ENCODE peak calls at places on chromosomes 3 and 15, in ten cellular contexts. N, J, F, E, C, H, S, T, V and U are unnamed samples.

GRCh38 chr3:12345141-12345561 is 56.3 kb downstream of the PPARG start:
- DNase-seq in N (no peak), V (no peak), F (no peak), E (no peak), C (no peak), T (no peak), J (peak), S (no peak), H (no peak), U (peak)

GRCh38 chr3:97810779-97811390 is 10.9 kb upstream of the CRYBG3 start:
- DNase-seq in C (no peak), E (no peak), T (no peak), J (no peak), V (no peak), H (no peak), F (no peak), S (no peak), N (no peak), U (no peak)

GRCh38 chr15:59632714-59633113 is 21.1 kb downstream of the GCNT3 start:
- DNase-seq in V (no peak), N (no peak), J (peak), E (peak), T (no peak), F (no peak), C (no peak), H (no peak), S (peak), U (no peak)

GRCh38 chr3:87503901-87504498 is 227.6 kb upstream of the POU1F1 start:
- DNase-seq in J (peak), T (no peak), H (no peak), S (peak), V (peak), F (peak), N (peak), C (no peak), E (peak), U (peak)

GRCh38 chr3:88991496-88991895 is 115.9 kb upstream of the EPHA3 start:
- DNase-seq in C (no peak), S (no peak), V (no peak), T (no peak), F (no peak), E (no peak), H (no peak), N (no peak), J (no peak), U (no peak)

GRCh38 chr3:28703858-28704257 is 355.2 kb upstream of the AZI2 start:
- DNase-seq in E (no peak), N (no peak), J (no peak), C (no peak), H (no peak), S (no peak), V (no peak), F (no peak), T (no peak), U (no peak)

GRCh38 chr3:188294823-188295487 is 141.0 kb downstream of the LPP start:
- DNase-seq in H (no peak), E (no peak), C (no peak), S (no peak), F (no peak), T (no peak), N (no peak), J (peak), V (no peak), U (peak)

GRCh38 chr3:159866201-159866746 is 122.4 kb upstream of the IL12A start:
- DNase-seq in F (no peak), N (no peak), V (no peak), E (no peak), J (no peak), S (no peak), H (no peak), C (no peak), T (no peak), U (no peak)

GRCh38 chr3:165518346-165518745 is 318.9 kb downstream of the BCHE start:
- DNase-seq in H (no peak), N (no peak), V (no peak), E (no peak), J (no peak), T (no peak), F (no peak), S (peak), C (no peak), U (no peak)

GRCh38 chr3:141782386-141782932 is 19.3 kb downstream of the GRK7 start:
- DNase-seq in F (no peak), H (peak), N (no peak), C (no peak), E (no peak), S (no peak), V (no peak), T (no peak), J (no peak), U (no peak)

GRCh38 chr3:44988073-44988472 is 12.0 kb downstream of the EXOSC7 start:
- DNase-seq in S (no peak), T (no peak), N (no peak), F (no peak), C (no peak), J (peak), V (no peak), H (no peak), E (no peak), U (no peak)

GRCh38 chr15:64681424-64682024 is 93.9 kb downstream of the RBPMS2 start:
- DNase-seq in J (peak), V (peak), F (peak), N (peak), H (no peak), S (peak), C (no peak), T (no peak), E (peak), U (no peak)

GRCh38 chr3:151460774-151461450 is at the start of gene IGSF10:
- DNase-seq in V (no peak), T (peak), F (peak), S (no peak), H (no peak), C (peak), N (no peak), J (peak), E (peak), U (no peak)

GRCh38 chr15:66251790-66252355 is 1.7 kb downstream of the MEGF11 start:
- DNase-seq in E (peak), S (peak), F (no peak), N (no peak), J (no peak), H (no peak), T (no peak), V (no peak), C (no peak), U (no peak)

GRCh38 chr3:100041328-100041749 is 73.0 kb downstream of the FILIP1L start:
- DNase-seq in E (no peak), V (no peak), N (no peak), F (no peak), H (no peak), C (no peak), T (no peak), J (no peak), S (peak), U (peak)

GRCh38 chr3:45343947-45344346 is 44.4 kb upstream of the LARS2 start:
- DNase-seq in T (no peak), E (no peak), H (no peak), C (no peak), V (no peak), S (no peak), J (peak), F (no peak), N (no peak), U (no peak)

GRCh38 chr3:27326949-27327582 is 42.1 kb downstream of the NEK10 start:
- DNase-seq in S (no peak), T (no peak), F (no peak), H (no peak), N (no peak), C (no peak), E (no peak), J (no peak), V (no peak), U (no peak)

GRCh38 chr3:66427352-66427751 is 73.5 kb downstream of the LRIG1 start:
- DNase-seq in E (no peak), S (no peak), T (no peak), N (no peak), H (no peak), J (no peak), V (no peak), C (no peak), F (no peak), U (no peak)

GRCh38 chr3:142963266-142964149 is at the start of gene PAQR9:
- DNase-seq in T (peak), S (peak), V (peak), F (no peak), N (no peak), H (no peak), J (peak), E (peak), C (peak), U (no peak)

GRCh38 chr3:175728566-175728965 is 869.4 kb downstream of the NAALADL2 start:
- DNase-seq in C (no peak), J (no peak), H (no peak), T (no peak), S (no peak), F (no peak), E (no peak), V (no peak), N (no peak), U (no peak)

GRCh38 chr3:31035681-31036080 is 141.2 kb upstream of the GADL1 start:
- DNase-seq in E (no peak), T (no peak), V (no peak), S (no peak), J (no peak), C (no peak), N (no peak), F (no peak), H (no peak), U (no peak)

GRCh38 chr3:136949708-136950107 is 8.1 kb upstream of the IL20RB start:
- DNase-seq in J (no peak), E (no peak), S (no peak), H (no peak), C (no peak), V (no peak), T (no peak), F (no peak), N (no peak), U (no peak)

GRCh38 chr3:53163459-53164387 is 2.7 kb downstream of the PRKCD start:
- DNase-seq in F (no peak), N (no peak), C (no peak), E (no peak), S (peak), T (no peak), H (no peak), J (no peak), V (no peak), U (no peak)

GRCh38 chr3:53164911-53165310 is 3.9 kb downstream of the PRKCD start:
- DNase-seq in C (no peak), J (no peak), F (no peak), T (no peak), S (no peak), V (no peak), H (no peak), N (no peak), E (no peak), U (no peak)

GRCh38 chr3:53161345-53161819 is 373 bp downstream of the PRKCD start:
- DNase-seq in V (peak), E (no peak), T (peak), S (peak), F (peak), H (no peak), C (peak), N (peak), J (peak), U (no peak)

GRCh38 chr3:53161820-53162671 is 1.0 kb downstream of the PRKCD start:
- DNase-seq in F (peak), J (peak), E (no peak), V (peak), C (peak), H (no peak), S (peak), T (peak), N (peak), U (no peak)

DNA sequence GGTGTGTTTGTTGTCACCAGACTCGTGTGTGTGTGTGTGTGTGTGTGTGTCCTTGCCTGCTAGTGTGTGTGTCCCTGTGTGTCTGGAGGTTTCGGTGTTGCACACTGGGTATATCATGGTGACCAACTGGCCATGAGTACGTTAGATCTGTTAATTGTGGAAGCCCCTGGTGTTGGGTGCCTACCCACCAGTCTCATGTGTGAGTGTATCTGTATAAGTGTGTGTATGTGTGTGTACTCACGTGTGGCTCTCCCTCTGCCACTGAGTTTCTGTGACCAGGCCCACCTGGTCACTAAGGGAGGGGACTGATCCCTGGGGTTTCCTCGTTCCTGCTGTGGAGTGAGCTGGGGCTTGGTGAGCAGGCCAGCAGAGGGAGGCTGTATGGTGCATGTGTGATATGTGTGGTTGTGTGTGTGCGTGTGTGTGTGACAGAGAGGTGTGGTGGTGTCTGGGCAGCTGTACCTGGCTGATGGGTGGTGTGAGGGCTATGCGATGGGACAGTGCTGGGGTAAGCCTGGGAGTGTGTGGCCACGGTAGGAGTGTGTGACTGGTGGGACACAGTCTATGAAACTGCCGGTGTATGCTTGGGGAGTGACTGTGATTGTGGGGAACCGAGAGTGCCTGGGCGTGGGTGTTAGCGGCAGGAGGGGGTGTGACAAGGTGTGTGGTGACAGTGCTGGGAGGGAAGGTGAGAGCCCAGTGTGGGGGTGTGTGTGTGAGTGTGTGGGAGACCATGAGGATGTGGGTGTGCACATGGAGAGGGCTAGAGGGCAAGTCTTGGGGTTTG is 1.9 kb downstream of the PRKCD start:
- DNase-seq in J (no peak), E (no peak), H (no peak), C (no peak), S (peak), N (peak), T (no peak), F (peak), V (no peak), U (no peak)
- H3K4me3 ChIP-seq in J (peak), E (peak), H (no peak), C (peak), S (no peak), N (peak), T (peak), F (peak), V (peak), U (peak)

GRCh38 chr3:80770106-80771079 is 991.1 kb downstream of the GBE1 start:
- DNase-seq in H (no peak), S (peak), E (no peak), T (no peak), V (no peak), N (no peak), C (no peak), J (no peak), F (no peak), U (no peak)
- H3K4me3 ChIP-seq in H (no peak), S (peak), E (no peak), T (no peak), V (no peak), N (no peak), C (no peak), J (no peak), F (no peak), U (peak)

GRCh38 chr15:28096720-28097431 is 2.2 kb downstream of the OCA2 start:
- DNase-seq in F (no peak), C (no peak), N (no peak), H (peak), S (peak), V (no peak), T (no peak), E (no peak), J (no peak), U (no peak)
- H3K4me3 ChIP-seq in F (peak), C (peak), N (peak), H (peak), S (peak), V (peak), T (peak), E (peak), J (peak), U (peak)

GRCh38 chr3:149703474-149703873 is 45.6 kb upstream of the WWTR1 start:
- DNase-seq in J (no peak), E (no peak), V (no peak), T (peak), F (peak), S (no peak), H (no peak), C (no peak), N (peak), U (peak)

GRCh38 chr3:149702691-149703426 is 45.0 kb upstream of the WWTR1 start:
- DNase-seq in V (no peak), T (no peak), E (no peak), H (no peak), F (no peak), J (no peak), C (no peak), S (no peak), N (no peak), U (peak)

GRCh38 chr3:149701977-149702350 is 44.1 kb upstream of the WWTR1 start:
- DNase-seq in E (no peak), F (no peak), J (no peak), H (no peak), T (no peak), N (no peak), V (no peak), S (no peak), C (no peak), U (no peak)

GRCh38 chr3:149705416-149705815 is 46.9 kb downstream of the COMMD2 start:
- DNase-seq in F (no peak), H (no peak), T (no peak), E (no peak), C (no peak), S (no peak), N (no peak), J (no peak), V (no peak), U (no peak)

DNA sequence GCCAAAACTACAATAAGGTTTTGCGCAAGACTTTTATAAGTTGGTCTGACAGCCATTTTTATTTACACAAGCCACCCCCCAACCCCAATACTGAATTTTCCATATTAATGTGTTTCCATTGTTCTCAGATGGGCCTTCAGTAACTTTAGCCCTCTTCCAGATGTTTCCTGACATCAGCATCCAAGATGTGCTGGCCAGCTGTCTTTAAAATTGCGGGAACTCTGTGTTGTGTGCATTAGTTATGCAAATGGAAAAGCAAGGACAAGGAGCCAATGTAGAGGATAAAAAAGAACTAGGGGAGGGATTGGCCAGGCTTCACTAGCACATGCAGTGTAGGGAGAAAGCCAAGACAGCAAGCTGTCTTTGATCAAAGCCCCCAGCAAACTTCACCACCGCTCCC is 45.4 kb downstream of the COMMD2 start:
- DNase-seq in H (no peak), T (no peak), E (no peak), F (no peak), C (no peak), V (no peak), S (no peak), N (no peak), J (no peak), U (no peak)
- H3K4me3 ChIP-seq in H (no peak), T (no peak), E (no peak), F (no peak), C (no peak), V (no peak), S (no peak), N (no peak), J (no peak), U (no peak)

GRCh38 chr15:51365417-51365816 is 24.0 kb downstream of the GLDN start:
- DNase-seq in S (no peak), E (no peak), F (no peak), J (no peak), V (no peak), C (no peak), H (no peak), T (no peak), N (no peak), U (no peak)

GRCh38 chr15:51356147-51356546 is 14.7 kb downstream of the GLDN start:
- DNase-seq in T (no peak), C (no peak), N (no peak), H (no peak), S (no peak), F (no peak), J (no peak), E (no peak), V (no peak), U (no peak)

GRCh38 chr15:51356983-51357382 is 15.5 kb downstream of the GLDN start:
- DNase-seq in H (no peak), V (no peak), T (no peak), S (no peak), J (no peak), E (no peak), C (no peak), F (no peak), N (no peak), U (no peak)

GRCh38 chr15:51363391-51363790 is 21.9 kb downstream of the GLDN start:
- DNase-seq in N (no peak), T (no peak), C (no peak), V (no peak), J (no peak), H (no peak), F (no peak), E (no peak), S (no peak), U (no peak)

DNA sequence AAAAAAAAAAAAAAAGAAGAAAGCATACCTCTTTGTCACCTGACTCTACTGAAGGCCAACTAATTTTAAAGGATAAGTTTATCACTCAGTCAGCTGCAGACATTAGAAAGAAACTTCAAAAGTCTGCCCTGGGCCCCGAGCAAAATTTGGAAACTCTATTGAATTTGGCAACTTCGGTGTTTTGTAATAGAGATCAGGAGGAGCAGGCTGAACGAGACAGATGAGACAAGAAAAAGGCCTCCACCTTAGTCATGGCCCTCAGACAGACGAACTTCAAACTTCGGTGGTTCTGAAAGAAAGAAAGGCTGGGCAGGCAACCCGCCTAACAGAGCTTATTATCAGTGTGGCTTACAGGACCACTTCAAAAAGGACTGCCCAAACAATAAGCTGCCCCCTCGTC is 18.5 kb downstream of the GLDN start:
- DNase-seq in F (no peak), N (no peak), E (no peak), S (no peak), V (no peak), T (no peak), C (no peak), J (no peak), H (no peak), U (no peak)
- H3K4me3 ChIP-seq in F (no peak), N (no peak), E (no peak), S (no peak), V (no peak), T (no peak), C (no peak), J (no peak), H (no peak), U (no peak)